ENCODE peak calls at places on chromosomes 4 and X, in nine cellular contexts. One of them, this sample, is unnamed.

GRCh38 chr4:138773321-138773720 is 242.3 kb upstream of the NOCT start:
- DNase-seq in activated naive CD4-positive, alpha-beta T cell treated with anti-CD3 and anti-CD28 coated beads, Interleukin-2, amount 10 ng/mL, durations not matched to agents 7 days and 5 days: no peak
- DNase-seq in iris pigment epithelial cell: no peak
- DNase-seq in activated CD4-positive, alpha-beta T cell treated with anti-CD3 and anti-CD28 coated beads for 4 hours: no peak
- DNase-seq in left kidney: no peak
- DNase-seq in AG08395: no peak
- DNase-seq in Ammon's horn: no peak
- DNase-seq in HFFc6: no peak
- DNase-seq in fibroblast of the aortic adventitia: no peak
- DNase-seq in this sample: no peak

GRCh38 chr4:148955926-148956325 is 513.7 kb upstream of the NR3C2 start:
- DNase-seq in iris pigment epithelial cell: no peak
- DNase-seq in left kidney: no peak
- DNase-seq in AG08395: peak
- DNase-seq in activated CD4-positive, alpha-beta T cell treated with anti-CD3 and anti-CD28 coated beads for 4 hours: no peak
- DNase-seq in fibroblast of the aortic adventitia: no peak
- DNase-seq in HFFc6: no peak
- DNase-seq in activated naive CD4-positive, alpha-beta T cell treated with anti-CD3 and anti-CD28 coated beads, Interleukin-2, amount 10 ng/mL, durations not matched to agents 7 days and 5 days: no peak
- DNase-seq in Ammon's horn: no peak
- DNase-seq in this sample: no peak

GRCh38 chr4:38169524-38169923 is 209.3 kb downstream of the PTTG2 start:
- DNase-seq in iris pigment epithelial cell: no peak
- DNase-seq in AG08395: no peak
- DNase-seq in left kidney: no peak
- DNase-seq in HFFc6: no peak
- DNase-seq in fibroblast of the aortic adventitia: peak
- DNase-seq in activated CD4-positive, alpha-beta T cell treated with anti-CD3 and anti-CD28 coated beads for 4 hours: no peak
- DNase-seq in activated naive CD4-positive, alpha-beta T cell treated with anti-CD3 and anti-CD28 coated beads, Interleukin-2, amount 10 ng/mL, durations not matched to agents 7 days and 5 days: no peak
- DNase-seq in Ammon's horn: no peak
- DNase-seq in this sample: peak

GRCh38 chrX:133741303-133741702 is 244.1 kb downstream of the GPC3 start:
- DNase-seq in HFFc6: no peak
- DNase-seq in activated naive CD4-positive, alpha-beta T cell treated with anti-CD3 and anti-CD28 coated beads, Interleukin-2, amount 10 ng/mL, durations not matched to agents 7 days and 5 days: no peak
- DNase-seq in fibroblast of the aortic adventitia: no peak
- DNase-seq in activated CD4-positive, alpha-beta T cell treated with anti-CD3 and anti-CD28 coated beads for 4 hours: no peak
- DNase-seq in Ammon's horn: no peak
- DNase-seq in left kidney: no peak
- DNase-seq in iris pigment epithelial cell: peak
- DNase-seq in AG08395: no peak
- DNase-seq in this sample: peak

GRCh38 chrX:16807976-16808542 is 21.8 kb downstream of the TXLNG start:
- DNase-seq in AG08395: peak
- DNase-seq in left kidney: no peak
- DNase-seq in HFFc6: peak
- DNase-seq in iris pigment epithelial cell: peak
- DNase-seq in Ammon's horn: no peak
- DNase-seq in activated naive CD4-positive, alpha-beta T cell treated with anti-CD3 and anti-CD28 coated beads, Interleukin-2, amount 10 ng/mL, durations not matched to agents 7 days and 5 days: no peak
- DNase-seq in fibroblast of the aortic adventitia: peak
- DNase-seq in activated CD4-positive, alpha-beta T cell treated with anti-CD3 and anti-CD28 coated beads for 4 hours: no peak
- DNase-seq in this sample: peak

GRCh38 chrX:121151293-121151692 is 103.9 kb downstream of the GLUD2 start:
- DNase-seq in iris pigment epithelial cell: no peak
- DNase-seq in Ammon's horn: no peak
- DNase-seq in HFFc6: no peak
- DNase-seq in left kidney: no peak
- DNase-seq in fibroblast of the aortic adventitia: no peak
- DNase-seq in activated CD4-positive, alpha-beta T cell treated with anti-CD3 and anti-CD28 coated beads for 4 hours: no peak
- DNase-seq in AG08395: no peak
- DNase-seq in activated naive CD4-positive, alpha-beta T cell treated with anti-CD3 and anti-CD28 coated beads, Interleukin-2, amount 10 ng/mL, durations not matched to agents 7 days and 5 days: no peak
- DNase-seq in this sample: no peak

GRCh38 chr4:13539047-13539720 is 5.1 kb downstream of the NKX3-2 start:
- DNase-seq in iris pigment epithelial cell: no peak
- DNase-seq in left kidney: peak
- DNase-seq in AG08395: peak
- DNase-seq in Ammon's horn: no peak
- DNase-seq in activated naive CD4-positive, alpha-beta T cell treated with anti-CD3 and anti-CD28 coated beads, Interleukin-2, amount 10 ng/mL, durations not matched to agents 7 days and 5 days: no peak
- DNase-seq in HFFc6: no peak
- DNase-seq in activated CD4-positive, alpha-beta T cell treated with anti-CD3 and anti-CD28 coated beads for 4 hours: no peak
- DNase-seq in fibroblast of the aortic adventitia: no peak
- DNase-seq in this sample: no peak

GRCh38 chr4:144734522-144734921 is 88.6 kb downstream of the HHIP start:
- DNase-seq in activated CD4-positive, alpha-beta T cell treated with anti-CD3 and anti-CD28 coated beads for 4 hours: no peak
- DNase-seq in activated naive CD4-positive, alpha-beta T cell treated with anti-CD3 and anti-CD28 coated beads, Interleukin-2, amount 10 ng/mL, durations not matched to agents 7 days and 5 days: no peak
- DNase-seq in Ammon's horn: no peak
- DNase-seq in left kidney: peak
- DNase-seq in fibroblast of the aortic adventitia: peak
- DNase-seq in AG08395: no peak
- DNase-seq in HFFc6: peak
- DNase-seq in iris pigment epithelial cell: peak
- DNase-seq in this sample: peak

GRCh38 chr4:26124753-26125236 is 196.0 kb upstream of the RBPJ start:
- DNase-seq in HFFc6: peak
- DNase-seq in AG08395: peak
- DNase-seq in fibroblast of the aortic adventitia: no peak
- DNase-seq in iris pigment epithelial cell: peak
- DNase-seq in Ammon's horn: no peak
- DNase-seq in activated CD4-positive, alpha-beta T cell treated with anti-CD3 and anti-CD28 coated beads for 4 hours: no peak
- DNase-seq in activated naive CD4-positive, alpha-beta T cell treated with anti-CD3 and anti-CD28 coated beads, Interleukin-2, amount 10 ng/mL, durations not matched to agents 7 days and 5 days: no peak
- DNase-seq in left kidney: no peak
- DNase-seq in this sample: peak

GRCh38 chr4:4327652-4328121 is 37.6 kb downstream of the ZBTB49 start:
- DNase-seq in Ammon's horn: no peak
- DNase-seq in activated naive CD4-positive, alpha-beta T cell treated with anti-CD3 and anti-CD28 coated beads, Interleukin-2, amount 10 ng/mL, durations not matched to agents 7 days and 5 days: no peak
- DNase-seq in AG08395: peak
- DNase-seq in fibroblast of the aortic adventitia: no peak
- DNase-seq in HFFc6: no peak
- DNase-seq in left kidney: peak
- DNase-seq in activated CD4-positive, alpha-beta T cell treated with anti-CD3 and anti-CD28 coated beads for 4 hours: no peak
- DNase-seq in iris pigment epithelial cell: peak
- DNase-seq in this sample: no peak

GRCh38 chr4:87949961-87950360 is 25.6 kb upstream of the SPP1 start:
- DNase-seq in activated naive CD4-positive, alpha-beta T cell treated with anti-CD3 and anti-CD28 coated beads, Interleukin-2, amount 10 ng/mL, durations not matched to agents 7 days and 5 days: no peak
- DNase-seq in iris pigment epithelial cell: peak
- DNase-seq in fibroblast of the aortic adventitia: peak
- DNase-seq in left kidney: peak
- DNase-seq in AG08395: no peak
- DNase-seq in activated CD4-positive, alpha-beta T cell treated with anti-CD3 and anti-CD28 coated beads for 4 hours: no peak
- DNase-seq in HFFc6: peak
- DNase-seq in Ammon's horn: no peak
- DNase-seq in this sample: peak

GRCh38 chr4:100986360-100986868 is 360.9 kb downstream of the PPP3CA start:
- DNase-seq in Ammon's horn: no peak
- DNase-seq in iris pigment epithelial cell: peak
- DNase-seq in fibroblast of the aortic adventitia: no peak
- DNase-seq in activated naive CD4-positive, alpha-beta T cell treated with anti-CD3 and anti-CD28 coated beads, Interleukin-2, amount 10 ng/mL, durations not matched to agents 7 days and 5 days: no peak
- DNase-seq in activated CD4-positive, alpha-beta T cell treated with anti-CD3 and anti-CD28 coated beads for 4 hours: no peak
- DNase-seq in HFFc6: no peak
- DNase-seq in AG08395: no peak
- DNase-seq in left kidney: peak
- DNase-seq in this sample: no peak

GRCh38 chr4:3765271-3766206 is 646 bp upstream of the ADRA2C start:
- DNase-seq in AG08395: peak
- DNase-seq in left kidney: peak
- DNase-seq in HFFc6: peak
- DNase-seq in Ammon's horn: peak
- DNase-seq in iris pigment epithelial cell: peak
- DNase-seq in activated naive CD4-positive, alpha-beta T cell treated with anti-CD3 and anti-CD28 coated beads, Interleukin-2, amount 10 ng/mL, durations not matched to agents 7 days and 5 days: no peak
- DNase-seq in activated CD4-positive, alpha-beta T cell treated with anti-CD3 and anti-CD28 coated beads for 4 hours: no peak
- DNase-seq in fibroblast of the aortic adventitia: peak
- DNase-seq in this sample: peak

GRCh38 chr4:75973770-75974169 is 17.0 kb downstream of the SDAD1 start:
- DNase-seq in HFFc6: no peak
- DNase-seq in activated naive CD4-positive, alpha-beta T cell treated with anti-CD3 and anti-CD28 coated beads, Interleukin-2, amount 10 ng/mL, durations not matched to agents 7 days and 5 days: no peak
- DNase-seq in fibroblast of the aortic adventitia: no peak
- DNase-seq in iris pigment epithelial cell: no peak
- DNase-seq in Ammon's horn: no peak
- DNase-seq in left kidney: peak
- DNase-seq in AG08395: no peak
- DNase-seq in activated CD4-positive, alpha-beta T cell treated with anti-CD3 and anti-CD28 coated beads for 4 hours: no peak
- DNase-seq in this sample: no peak

GRCh38 chrX:38260231-38260630 is 39.6 kb upstream of the SRPX start:
- DNase-seq in AG08395: peak
- DNase-seq in iris pigment epithelial cell: peak
- DNase-seq in Ammon's horn: no peak
- DNase-seq in left kidney: peak
- DNase-seq in fibroblast of the aortic adventitia: no peak
- DNase-seq in activated CD4-positive, alpha-beta T cell treated with anti-CD3 and anti-CD28 coated beads for 4 hours: no peak
- DNase-seq in activated naive CD4-positive, alpha-beta T cell treated with anti-CD3 and anti-CD28 coated beads, Interleukin-2, amount 10 ng/mL, durations not matched to agents 7 days and 5 days: no peak
- DNase-seq in HFFc6: no peak
- DNase-seq in this sample: peak

GRCh38 chr4:165740911-165741310 is 132.1 kb upstream of the TLL1 start:
- DNase-seq in AG08395: no peak
- DNase-seq in Ammon's horn: no peak
- DNase-seq in activated naive CD4-positive, alpha-beta T cell treated with anti-CD3 and anti-CD28 coated beads, Interleukin-2, amount 10 ng/mL, durations not matched to agents 7 days and 5 days: no peak
- DNase-seq in iris pigment epithelial cell: no peak
- DNase-seq in activated CD4-positive, alpha-beta T cell treated with anti-CD3 and anti-CD28 coated beads for 4 hours: no peak
- DNase-seq in left kidney: no peak
- DNase-seq in fibroblast of the aortic adventitia: peak
- DNase-seq in HFFc6: no peak
- DNase-seq in this sample: no peak

GRCh38 chr4:152106781-152107321 is 346.0 kb upstream of the GATB start:
- DNase-seq in activated CD4-positive, alpha-beta T cell treated with anti-CD3 and anti-CD28 coated beads for 4 hours: no peak
- DNase-seq in AG08395: no peak
- DNase-seq in fibroblast of the aortic adventitia: no peak
- DNase-seq in activated naive CD4-positive, alpha-beta T cell treated with anti-CD3 and anti-CD28 coated beads, Interleukin-2, amount 10 ng/mL, durations not matched to agents 7 days and 5 days: no peak
- DNase-seq in left kidney: no peak
- DNase-seq in HFFc6: peak
- DNase-seq in Ammon's horn: no peak
- DNase-seq in iris pigment epithelial cell: no peak
- DNase-seq in this sample: no peak

GRCh38 chrX:68556036-68556435 is 57.2 kb downstream of the YIPF6 start:
- DNase-seq in activated CD4-positive, alpha-beta T cell treated with anti-CD3 and anti-CD28 coated beads for 4 hours: no peak
- DNase-seq in left kidney: no peak
- DNase-seq in Ammon's horn: no peak
- DNase-seq in iris pigment epithelial cell: no peak
- DNase-seq in AG08395: no peak
- DNase-seq in activated naive CD4-positive, alpha-beta T cell treated with anti-CD3 and anti-CD28 coated beads, Interleukin-2, amount 10 ng/mL, durations not matched to agents 7 days and 5 days: no peak
- DNase-seq in HFFc6: no peak
- DNase-seq in fibroblast of the aortic adventitia: no peak
- DNase-seq in this sample: no peak

GRCh38 chr4:164508836-164509235 is 245.1 kb upstream of the SMIM31 start:
- DNase-seq in fibroblast of the aortic adventitia: peak
- DNase-seq in Ammon's horn: no peak
- DNase-seq in iris pigment epithelial cell: peak
- DNase-seq in HFFc6: no peak
- DNase-seq in activated CD4-positive, alpha-beta T cell treated with anti-CD3 and anti-CD28 coated beads for 4 hours: no peak
- DNase-seq in activated naive CD4-positive, alpha-beta T cell treated with anti-CD3 and anti-CD28 coated beads, Interleukin-2, amount 10 ng/mL, durations not matched to agents 7 days and 5 days: no peak
- DNase-seq in AG08395: no peak
- DNase-seq in left kidney: no peak
- DNase-seq in this sample: peak

GRCh38 chr4:81351653-81352455 is 119.9 kb downstream of the RASGEF1B start:
- DNase-seq in AG08395: peak
- DNase-seq in left kidney: peak
- DNase-seq in HFFc6: peak
- DNase-seq in activated naive CD4-positive, alpha-beta T cell treated with anti-CD3 and anti-CD28 coated beads, Interleukin-2, amount 10 ng/mL, durations not matched to agents 7 days and 5 days: peak
- DNase-seq in activated CD4-positive, alpha-beta T cell treated with anti-CD3 and anti-CD28 coated beads for 4 hours: peak
- DNase-seq in Ammon's horn: peak
- DNase-seq in fibroblast of the aortic adventitia: peak
- DNase-seq in iris pigment epithelial cell: peak
- DNase-seq in this sample: peak